ENCODE peak calls at places on chromosomes 7 and 10, in six cellular contexts. P is cardiac fibroblast; W is NCI-H2107; J is tibial artery; D is Caco-2; Y is stimulated activated CD4-positive, alpha-beta T cell treated with anti-CD3 and anti-CD28 coated beads, Interleukin-2, amount 100 ng/mL, for 48 hours. E is an unnamed sample.

GRCh38 chr10:90226526-90226925 is 525.1 kb downstream of the KIF20B start:
- DNase-seq in W (no peak), P (no peak), Y (no peak), J (no peak), D (no peak), E (no peak)

GRCh38 chr10:27108165-27108564 is 7.9 kb upstream of the ANKRD26 start:
- DNase-seq in P (no peak), J (no peak), W (no peak), Y (no peak), D (no peak), E (no peak)

GRCh38 chr10:22714524-22715289 is at the start of gene PIP4K2A:
- DNase-seq in J (peak; percentile 82), D (peak; percentile 63), W (peak; percentile 8), Y (peak; percentile 64), P (peak; percentile 66), E (peak; percentile 88)

GRCh38 chr10:78876449-78876848 is 192.3 kb upstream of the ZMIZ1 start:
- DNase-seq in D (no peak), Y (no peak), W (no peak), J (no peak), P (no peak), E (no peak)

GRCh38 chr10:46229144-46229563 is 57.6 kb upstream of the ANTXRL start:
- DNase-seq in J (peak; percentile 49), W (no peak), Y (peak; percentile 25), D (peak; percentile 38), P (peak; percentile 11), E (no peak)

GRCh38 chr10:120253131-120253530 is 203.9 kb upstream of the PLPP4 start:
- DNase-seq in J (no peak), P (no peak), D (no peak), Y (no peak), W (no peak), E (no peak)

GRCh38 chr10:54587973-54588372 is 213.1 kb downstream of the PCDH15 start:
- DNase-seq in J (no peak), D (no peak), Y (no peak), W (no peak), P (no peak), E (no peak)

GRCh38 chr10:5615263-5615820 is 51.1 kb downstream of the ASB13 start:
- DNase-seq in W (no peak), J (no peak), Y (no peak), D (no peak), P (no peak), E (peak; percentile 37)

GRCh38 chr10:88886557-88886956 is 6.5 kb downstream of the STAMBPL1 start:
- DNase-seq in J (no peak), P (no peak), W (no peak), Y (no peak), D (no peak), E (no peak)

GRCh38 chr7:44292876-44293560 is 32.4 kb downstream of the CAMK2B start:
- DNase-seq in J (peak; percentile 48), Y (no peak), W (no peak), P (no peak), D (no peak), E (no peak)

GRCh38 chr10:124653811-124654651 is 90.1 kb downstream of the FAM53B start:
- DNase-seq in J (no peak), P (no peak), Y (no peak), D (no peak), W (no peak), E (no peak)

GRCh38 chr7:68248973-68249372 is 1252.3 kb downstream of the TYW1 start:
- DNase-seq in Y (no peak), D (no peak), J (no peak), W (no peak), P (no peak), E (no peak)

GRCh38 chr10:132162021-132162531 is 24.7 kb upstream of the DPYSL4 start:
- DNase-seq in J (no peak), P (no peak), Y (no peak), D (no peak), W (peak; percentile 31), E (peak; percentile 60)

GRCh38 chr7:79610905-79611304 is 157.4 kb upstream of the MAGI2 start:
- DNase-seq in P (no peak), W (no peak), J (no peak), D (no peak), Y (no peak), E (no peak)

GRCh38 chr7:119123326-119123725 is 898.8 kb downstream of the ANKRD7 start:
- DNase-seq in P (no peak), W (no peak), D (no peak), Y (no peak), J (no peak), E (no peak)

GRCh38 chr7:746074-747061 is 19.3 kb upstream of the PRKAR1B start:
- DNase-seq in J (peak; percentile 55), P (no peak), D (peak; percentile 31), W (no peak), Y (no peak), E (no peak)

GRCh38 chr10:110547139-110547761 is 20.2 kb upstream of the SMC3 start:
- DNase-seq in P (peak; percentile 82), W (no peak), D (no peak), Y (no peak), J (no peak), E (no peak)

GRCh38 chr7:46229409-46229808 is 308.3 kb upstream of the IGFBP3 start:
- DNase-seq in D (no peak), J (no peak), W (no peak), Y (no peak), P (peak; percentile 98), E (no peak)

GRCh38 chr10:103193820-103194529 is 903 bp upstream of the NT5C2 start:
- DNase-seq in P (peak; percentile 40), Y (no peak), D (no peak), J (no peak), W (no peak), E (no peak)

GRCh38 chr7:26420600-26420999 is 128.9 kb downstream of the SNX10 start:
- DNase-seq in Y (no peak), W (no peak), P (no peak), J (no peak), D (no peak), E (no peak)

GRCh38 chr7:47685712-47686376 is 103.9 kb upstream of the TNS3 start:
- DNase-seq in Y (no peak), W (no peak), P (peak; percentile 17), D (no peak), J (no peak), E (no peak)

GRCh38 chr10:2980116-2980515 is 87.2 kb upstream of the PFKP start:
- DNase-seq in J (no peak), W (no peak), D (no peak), Y (no peak), P (peak; percentile 55), E (no peak)

GRCh38 chr7:15682751-15683150 is 3.7 kb downstream of the MEOX2 start:
- DNase-seq in P (peak; percentile 56), D (no peak), W (no peak), Y (no peak), J (no peak), E (no peak)

GRCh38 chr10:49608925-49609282 is 1.2 kb upstream of the SLC18A3 start:
- DNase-seq in J (peak; percentile 57), W (no peak), P (no peak), Y (no peak), D (peak; percentile 22), E (no peak)

GRCh38 chr7:134567368-134567767 is 18.5 kb downstream of the AKR1B15 start:
- DNase-seq in J (no peak), D (no peak), P (no peak), Y (no peak), W (no peak), E (no peak)

GRCh38 chr7:4895766-4896165 is 12.2 kb upstream of the RADIL start:
- DNase-seq in Y (no peak), P (no peak), W (no peak), J (no peak), D (no peak), E (no peak)

GRCh38 chr7:21175714-21176113 is 252.2 kb upstream of the SP4 start:
- DNase-seq in D (no peak), W (no peak), Y (no peak), J (no peak), P (no peak), E (no peak)

GRCh38 chr10:128069351-128070051 is 56.7 kb downstream of the MKI67 start:
- DNase-seq in W (peak; percentile 28), J (peak; percentile 70), D (peak; percentile 61), P (peak; percentile 82), Y (peak; percentile 74), E (peak; percentile 85)

GRCh38 chr7:149075286-149075685 is 15.2 kb downstream of the ZNF786 start:
- DNase-seq in P (no peak), W (no peak), Y (no peak), D (no peak), J (no peak), E (no peak)

GRCh38 chr7:102883098-102883860 is 29.5 kb upstream of the LRRC17 start:
- DNase-seq in Y (no peak), D (no peak), P (peak; percentile 69), J (no peak), W (no peak), E (no peak)

GRCh38 chr10:60024506-60024905 is 118.2 kb upstream of the CCDC6 start:
- DNase-seq in J (no peak), W (no peak), D (no peak), Y (no peak), P (no peak), E (no peak)

GRCh38 chr10:70376436-70377378 is 5.7 kb downstream of the LRRC20 start:
- DNase-seq in Y (no peak), D (peak; percentile 43), J (no peak), W (no peak), P (no peak), E (no peak)

GRCh38 chr7:112361154-112361553 is 89.1 kb upstream of the IFRD1 start:
- DNase-seq in J (no peak), Y (no peak), D (no peak), W (no peak), P (no peak), E (no peak)

GRCh38 chr7:20395094-20395493 is 64.4 kb downstream of the ITGB8 start:
- DNase-seq in P (peak; percentile 31), Y (no peak), D (no peak), W (no peak), J (no peak), E (no peak)

GRCh38 chr10:3106908-3107425 is 39.6 kb downstream of the PFKP start:
- DNase-seq in J (peak; percentile 51), P (no peak), D (no peak), Y (no peak), W (no peak), E (no peak)

GRCh38 chr7:151727579-151728285 is 149.2 kb downstream of the PRKAG2 start:
- DNase-seq in Y (peak; percentile 41), P (peak; percentile 97), W (no peak), J (peak; percentile 89), D (peak; percentile 89), E (no peak)

GRCh38 chr10:15144788-15145187 is 23.7 kb downstream of the NMT2 start:
- DNase-seq in Y (no peak), P (peak; percentile 85), J (no peak), W (no peak), D (no peak), E (no peak)

E was measured in natural killer cell treated with Interleukin-12 subunit alpha and Interleukin-12 subunit beta and Interleukin-15 and Interleukin-18, amount 100 ng/mL, for 72 hours.